ENCODE peak calls at places on chromosomes 2 and 18, in seven cellular contexts. R, A, I, J, B, S and N are unnamed samples.

GRCh38 chr18:55418439-55418838 is 169.6 kb downstream of the TCF4 start:
- DNase-seq in R (no peak), A (no peak), J (no peak), I (no peak), B (no peak), S (no peak), N (no peak)

GRCh38 chr18:63592506-63592905 is 5.4 kb downstream of the SERPINB13 start:
- DNase-seq in A (no peak), S (no peak), I (no peak), J (no peak), R (no peak), B (no peak), N (no peak)

GRCh38 chr18:51235011-51235789 is 37.7 kb upstream of the MEX3C start:
- DNase-seq in R (no peak), A (no peak), I (peak; percentile 26), S (peak; percentile 34), B (peak; percentile 69), J (no peak), N (peak; percentile 25)

GRCh38 chr18:77223221-77223639 is 26.4 kb upstream of the GALR1 start:
- DNase-seq in R (no peak), B (no peak), S (no peak), I (no peak), A (no peak), J (no peak), N (no peak)

GRCh38 chr18:76252880-76253279 is 242.2 kb downstream of the ZNF516 start:
- DNase-seq in B (no peak), S (no peak), I (no peak), R (no peak), J (no peak), A (no peak), N (no peak)

GRCh38 chr2:157325786-157326185 is at the start of gene ERMN:
- DNase-seq in I (no peak), B (no peak), S (no peak), R (no peak), A (no peak), J (no peak), N (no peak)

GRCh38 chr18:63451774-63452173 is 25.0 kb upstream of the SERPINB5 start:
- DNase-seq in J (no peak), R (no peak), A (no peak), B (peak; percentile 26), S (no peak), I (no peak), N (no peak)

GRCh38 chr2:160647967-160648685 is 154.5 kb upstream of the RBMS1 start:
- DNase-seq in S (no peak), R (no peak), A (no peak), J (no peak), I (no peak), B (no peak), N (no peak)

GRCh38 chr2:11458753-11459152 is 7.2 kb downstream of the E2F6 start:
- DNase-seq in J (no peak), I (no peak), A (no peak), B (no peak), S (no peak), R (no peak), N (no peak)

GRCh38 chr18:77080283-77080682 is 52.3 kb downstream of the MBP start:
- DNase-seq in J (no peak), I (no peak), B (no peak), R (no peak), S (no peak), A (no peak), N (peak; percentile 41)

GRCh38 chr2:126915903-126916302 is 17.2 kb downstream of the TEX51 start:
- DNase-seq in A (no peak), J (no peak), B (no peak), R (no peak), S (no peak), I (no peak), N (no peak)

GRCh38 chr2:225464346-225465025 is 65.0 kb downstream of the NYAP2 start:
- DNase-seq in J (no peak), A (no peak), S (no peak), I (no peak), R (no peak), B (no peak), N (peak; percentile 10)